ENCODE peak calls at places on chromosomes 12 and 14, in nine cellular contexts. Q is BJ; S is AG09309; B is EH; P is myocyte; N is activated CD4-positive, alpha-beta T cell treated with anti-CD3 and anti-CD28 coated beads, Interleukin-2, amount 50 U/mL, for 1 hour; H is stimulated activated CD4-positive, alpha-beta T cell treated with anti-CD3 and anti-CD28 coated beads, Interleukin-12 subunit alpha, Interleukin-12 subunit beta, amount 100 ng/mL, for 4 hours; V is iris pigment epithelial cell; J is left ventricle myocardium superior. X is an unnamed sample.

GRCh38 chr12:33438025-33438772 is 1.4 kb downstream of the SYT10 start:
- DNase-seq in Q (no peak), S (no peak), B (no peak), P (no peak), N (no peak), H (no peak), V (no peak), J (no peak), X (no peak)

GRCh38 chr14:75070383-75070782 is 942 bp downstream of the ZC2HC1C start:
- DNase-seq in Q (no peak), S (no peak), B (no peak), P (no peak), N (no peak), H (no peak), V (peak), J (no peak), X (no peak)

GRCh38 chr12:98416845-98417244 is 98.5 kb upstream of the TMPO start:
- DNase-seq in Q (no peak), S (no peak), B (peak), P (peak), N (no peak), H (no peak), V (peak), J (no peak), X (no peak)

GRCh38 chr14:28596336-28596735 is 170.3 kb upstream of the FOXG1 start:
- DNase-seq in Q (no peak), S (no peak), B (no peak), P (no peak), N (no peak), H (no peak), V (peak), J (no peak), X (no peak)

GRCh38 chr14:92164958-92165357 is 43.2 kb downstream of the CPSF2 start:
- DNase-seq in Q (no peak), S (no peak), B (no peak), P (no peak), N (no peak), H (no peak), V (no peak), J (no peak), X (no peak)

GRCh38 chr14:106875503-106875902 is 1349.1 kb downstream of the TMEM121 start:
- DNase-seq in Q (no peak), S (no peak), B (no peak), P (peak), N (peak), H (no peak), V (no peak), J (peak), X (no peak)

GRCh38 chr12:4579305-4580097 is 17.5 kb downstream of the DYRK4 start:
- DNase-seq in Q (no peak), S (no peak), B (peak), P (peak), N (no peak), H (no peak), V (peak), J (no peak), X (no peak)

GRCh38 chr14:68486809-68487208 is 306.1 kb downstream of the ZFP36L1 start:
- DNase-seq in Q (no peak), S (no peak), B (no peak), P (no peak), N (no peak), H (no peak), V (no peak), J (no peak), X (no peak)

GRCh38 chr12:110348431-110349059 is 55.0 kb downstream of the ANAPC7 start:
- DNase-seq in Q (no peak), S (no peak), B (no peak), P (no peak), N (no peak), H (no peak), V (no peak), J (no peak), X (no peak)

GRCh38 chr14:101028971-101029667 is 125.6 kb upstream of the RTL1 start:
- DNase-seq in Q (no peak), S (no peak), B (no peak), P (no peak), N (no peak), H (no peak), V (no peak), J (no peak), X (no peak)

GRCh38 chr14:76551906-76552305 is 176.0 kb downstream of the ESRRB start:
- DNase-seq in Q (no peak), S (no peak), B (no peak), P (no peak), N (no peak), H (no peak), V (no peak), J (no peak), X (no peak)

GRCh38 chr12:112900298-112901145 is 6.2 kb upstream of the OAS1 start:
- DNase-seq in Q (no peak), S (no peak), B (peak), P (peak), N (peak), H (peak), V (peak), J (no peak), X (no peak)

GRCh38 chr14:52329678-52330376 is 15.7 kb downstream of the PTGER2 start:
- DNase-seq in Q (no peak), S (no peak), B (no peak), P (no peak), N (no peak), H (no peak), V (no peak), J (no peak), X (no peak)

GRCh38 chr12:2800046-2800570 is 5.3 kb downstream of the FKBP4 start:
- DNase-seq in Q (no peak), S (no peak), B (no peak), P (no peak), N (no peak), H (no peak), V (no peak), J (no peak), X (no peak)

GRCh38 chr14:76339922-76340615 is 35.9 kb upstream of the ESRRB start:
- DNase-seq in Q (no peak), S (no peak), B (no peak), P (no peak), N (no peak), H (no peak), V (no peak), J (no peak), X (no peak)

GRCh38 chr12:63752283-63752682 is 27.4 kb upstream of the RXYLT1 start:
- DNase-seq in Q (no peak), S (no peak), B (no peak), P (peak), N (no peak), H (no peak), V (no peak), J (no peak), X (no peak)

GRCh38 chr14:35855886-35856481 is 29.8 kb downstream of the BRMS1L start:
- DNase-seq in Q (no peak), S (no peak), B (no peak), P (peak), N (no peak), H (no peak), V (no peak), J (no peak), X (no peak)

GRCh38 chr12:50106907-50107306 is 3.1 kb downstream of the GPD1 start:
- DNase-seq in Q (no peak), S (no peak), B (no peak), P (no peak), N (no peak), H (no peak), V (no peak), J (no peak), X (no peak)

GRCh38 chr12:102847131-102847530 is 69.9 kb downstream of the PAH start:
- DNase-seq in Q (peak), S (no peak), B (peak), P (no peak), N (no peak), H (no peak), V (no peak), J (no peak), X (no peak)

GRCh38 chr12:127607146-127607725 is 659.7 kb upstream of the TMEM132C start:
- DNase-seq in Q (no peak), S (no peak), B (no peak), P (no peak), N (no peak), H (no peak), V (no peak), J (no peak), X (no peak)

GRCh38 chr14:35399083-35399807 is 5.3 kb downstream of the NFKBIA start:
- DNase-seq in Q (no peak), S (no peak), B (no peak), P (no peak), N (no peak), H (no peak), V (no peak), J (no peak), X (no peak)

GRCh38 chr12:97837401-97837800 is 374.8 kb downstream of the RMST start:
- DNase-seq in Q (no peak), S (no peak), B (no peak), P (no peak), N (no peak), H (no peak), V (peak), J (no peak), X (peak)

GRCh38 chr12:89384050-89384749 is 31.9 kb upstream of the DUSP6 start:
- DNase-seq in Q (peak), S (peak), B (peak), P (peak), N (no peak), H (no peak), V (peak), J (peak), X (no peak)

GRCh38 chr12:127284021-127284420 is 982.9 kb upstream of the TMEM132C start:
- DNase-seq in Q (no peak), S (no peak), B (peak), P (peak), N (no peak), H (no peak), V (peak), J (no peak), X (no peak)

GRCh38 chr12:40769846-40770245 is 77.6 kb downstream of the CNTN1 start:
- DNase-seq in Q (no peak), S (no peak), B (no peak), P (no peak), N (no peak), H (no peak), V (no peak), J (no peak), X (no peak)

GRCh38 chr14:89673499-89674225 is 256.6 kb upstream of the FOXN3 start:
- DNase-seq in Q (no peak), S (peak), B (peak), P (no peak), N (no peak), H (no peak), V (peak), J (no peak), X (peak)

GRCh38 chr12:19387182-19387581 is 52.1 kb upstream of the AEBP2 start:
- DNase-seq in Q (no peak), S (no peak), B (no peak), P (peak), N (no peak), H (no peak), V (no peak), J (no peak), X (no peak)

GRCh38 chr14:37595809-37596595 is 573 bp downstream of the TTC6 start:
- DNase-seq in Q (no peak), S (no peak), B (peak), P (no peak), N (peak), H (peak), V (no peak), J (no peak), X (peak)

GRCh38 chr14:77281852-77282251 is 10.8 kb upstream of the NGB start:
- DNase-seq in Q (no peak), S (no peak), B (no peak), P (peak), N (no peak), H (no peak), V (no peak), J (no peak), X (no peak)

GRCh38 chr12:93698307-93699092 is 21.3 kb downstream of the CRADD start:
- DNase-seq in Q (no peak), S (no peak), B (peak), P (peak), N (no peak), H (no peak), V (peak), J (no peak), X (no peak)

GRCh38 chr12:116376354-116377193 is 99.1 kb upstream of the MED13L start:
- DNase-seq in Q (no peak), S (no peak), B (peak), P (no peak), N (no peak), H (no peak), V (peak), J (no peak), X (no peak)

GRCh38 chr14:92652413-92653151 is 95.8 kb downstream of the LGMN start:
- DNase-seq in Q (no peak), S (no peak), B (no peak), P (no peak), N (peak), H (no peak), V (no peak), J (no peak), X (no peak)

GRCh38 chr14:78355109-78355508 is 184.9 kb downstream of the NRXN3 start:
- DNase-seq in Q (no peak), S (no peak), B (no peak), P (no peak), N (no peak), H (no peak), V (no peak), J (no peak), X (no peak)

GRCh38 chr14:89661392-89661791 is 244.4 kb upstream of the FOXN3 start:
- DNase-seq in Q (no peak), S (no peak), B (no peak), P (no peak), N (no peak), H (no peak), V (no peak), J (no peak), X (no peak)

GRCh38 chr14:36320210-36321003 is at the start of gene MBIP:
- DNase-seq in Q (peak), S (peak), B (peak), P (peak), N (peak), H (peak), V (peak), J (peak), X (peak)

GRCh38 chr12:31736472-31736871 is 7.7 kb upstream of the AMN1 start:
- DNase-seq in Q (peak), S (peak), B (peak), P (no peak), N (peak), H (peak), V (peak), J (no peak), X (peak)

GRCh38 chr14:32078030-32078793 is 1.1 kb downstream of the ARHGAP5 start:
- DNase-seq in Q (no peak), S (no peak), B (peak), P (peak), N (peak), H (no peak), V (peak), J (peak), X (no peak)

GRCh38 chr14:79605863-79606262 is 605.4 kb downstream of the DIO2 start:
- DNase-seq in Q (no peak), S (no peak), B (no peak), P (no peak), N (no peak), H (no peak), V (no peak), J (no peak), X (no peak)

GRCh38 chr14:21672116-21672515 is 1.5 kb downstream of the OR4E1 start:
- DNase-seq in Q (no peak), S (no peak), B (no peak), P (no peak), N (no peak), H (no peak), V (peak), J (no peak), X (no peak)

X was measured in epithelial cell of prostate.